ENCODE peak calls at places on chromosomes 6 and 20, in four cellular contexts. J, L, N and H are unnamed samples.
A peak's percentile ranks its signal among the peaks of the same experiment; 100 is the strongest.

GRCh38 chr6:36504982-36505381 is 42.3 kb downstream of the STK38 start:
- DNase-seq in J (peak; percentile 62), N (no peak), L (no peak), H (no peak)

GRCh38 chr20:63625771-63626423 is 1.0 kb downstream of the GMEB2 start:
- DNase-seq in N (no peak), J (no peak), L (peak; percentile 33), H (peak; percentile 52)

GRCh38 chr6:52306972-52307849 is 22.7 kb upstream of the MCM3 start:
- DNase-seq in L (no peak), N (no peak), J (no peak), H (no peak)

GRCh38 chr20:38863024-38863851 is 57.7 kb downstream of the PPP1R16B start:
- DNase-seq in L (peak; percentile 56), J (no peak), N (peak; percentile 17), H (peak; percentile 81)

GRCh38 chr6:80203283-80203682 is 96.8 kb downstream of the BCKDHB start:
- DNase-seq in N (no peak), J (no peak), L (no peak), H (no peak)

GRCh38 chr20:62354811-62355341 is 12.2 kb downstream of the LAMA5 start:
- DNase-seq in L (no peak), N (no peak), J (no peak), H (no peak)

GRCh38 chr6:122736166-122736565 is 43.4 kb upstream of the FABP7 start:
- DNase-seq in N (no peak), J (no peak), L (no peak), H (no peak)

GRCh38 chr6:169008641-169009040 is 245.0 kb downstream of the THBS2 start:
- DNase-seq in L (no peak), N (no peak), J (no peak), H (no peak)

GRCh38 chr20:24949756-24950127 is 673 bp downstream of the CST7 start:
- DNase-seq in L (no peak), J (no peak), N (no peak), H (peak; percentile 35)

GRCh38 chr6:164200071-164200470 is 785.6 kb downstream of the QKI start:
- DNase-seq in N (no peak), J (no peak), L (no peak), H (no peak)

GRCh38 chr20:16423311-16424212 is 149.7 kb downstream of the KIF16B start:
- DNase-seq in J (no peak), L (no peak), N (no peak), H (no peak)

GRCh38 chr20:62605236-62605948 is 36.9 kb upstream of the SLCO4A1 start:
- DNase-seq in L (no peak), N (no peak), J (no peak), H (no peak)

GRCh38 chr6:56669041-56669440 is 26.4 kb upstream of the DST start:
- DNase-seq in N (no peak), J (no peak), L (no peak), H (no peak)

GRCh38 chr6:80553071-80553740 is 446.7 kb downstream of the BCKDHB start:
- DNase-seq in N (no peak), L (no peak), J (no peak), H (no peak)

GRCh38 chr6:152595507-152595906 is 41.7 kb downstream of the SYNE1 start:
- DNase-seq in N (no peak), J (no peak), L (no peak), H (no peak)

GRCh38 chr20:49279677-49280462 is 2.0 kb upstream of the ZNFX1 start:
- DNase-seq in L (no peak), N (no peak), J (no peak), H (no peak)

GRCh38 chr6:111605100-111605748 is 454 bp downstream of the TRAF3IP2 start:
- DNase-seq in N (no peak), L (peak; percentile 16), J (peak; percentile 95), H (peak; percentile 48)

GRCh38 chr20:33120934-33121333 is 41.5 kb downstream of the BPIFB4 start:
- DNase-seq in N (no peak), L (no peak), J (no peak), H (no peak)

GRCh38 chr20:31835554-31835953 is 9.8 kb downstream of the FOXS1 start:
- DNase-seq in J (no peak), L (no peak), N (no peak), H (no peak)

GRCh38 chr6:79640146-79641111 is 9.3 kb downstream of the SH3BGRL2 start:
- DNase-seq in J (no peak), L (no peak), N (no peak), H (no peak)